ENCODE peak calls at places on chromosome 14, in four cellular contexts. J, I, B and S are unnamed samples.

GRCh38 chr14:77302926-77303325 is 17.8 kb downstream of the POMT2 start:
- DNase-seq in I (peak; percentile 90), J (no peak), B (peak; percentile 36), S (no peak)

GRCh38 chr14:68959035-68959434 is 20.1 kb downstream of the ACTN1 start:
- DNase-seq in J (no peak), I (no peak), B (no peak), S (no peak)

GRCh38 chr14:60514378-60515243 is 5.7 kb downstream of the SIX6 start:
- DNase-seq in I (peak; percentile 41), B (peak; percentile 9), J (peak; percentile 81), S (peak; percentile 90)

GRCh38 chr14:74978416-74978947 is 23.1 kb upstream of the PGF start:
- DNase-seq in B (no peak), I (no peak), J (no peak), S (peak; percentile 94)

GRCh38 chr14:104677506-104678332 is 11.7 kb upstream of the INF2 start:
- DNase-seq in J (peak; percentile 66), B (peak; percentile 84), I (no peak), S (no peak)

GRCh38 chr14:31096255-31096654 is 70.1 kb upstream of the STRN3 start:
- DNase-seq in B (no peak), I (no peak), J (no peak), S (no peak)

GRCh38 chr14:105077649-105077995 is 12.4 kb upstream of the GPR132 start:
- DNase-seq in B (no peak), I (no peak), J (no peak), S (no peak)

GRCh38 chr14:73717247-73717646 is 3.1 kb upstream of the PNMA1 start:
- DNase-seq in I (no peak), J (no peak), B (no peak), S (peak; percentile 69)

GRCh38 chr14:104680806-104681688 is 8.4 kb upstream of the INF2 start:
- DNase-seq in B (no peak), J (no peak), I (peak; percentile 73), S (no peak)

DNA sequence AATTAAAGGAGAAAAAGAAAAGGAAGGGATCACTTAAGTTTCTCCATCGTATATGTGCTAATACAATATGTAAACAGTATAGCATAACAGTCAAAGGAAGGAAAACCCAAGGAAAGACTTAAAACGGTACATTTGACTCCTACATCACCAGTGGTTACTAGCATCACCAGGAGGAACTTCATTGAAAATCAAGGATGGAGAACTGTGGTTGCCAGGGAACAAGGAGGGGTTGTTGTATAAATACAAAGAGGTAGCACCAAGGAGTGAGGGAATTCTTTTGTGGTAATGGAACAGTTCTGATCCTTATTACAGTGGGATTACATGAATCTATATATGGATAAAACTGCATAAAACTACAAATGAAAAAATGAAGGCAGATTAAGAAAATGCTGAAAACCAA is 1.6 kb downstream of the ZFYVE26 start:
- DNase-seq in J (no peak), I (no peak), B (no peak), S (no peak)
- TF ChIP-seq FOXJ3 in J (no peak), I (no peak), B (no peak), S (no peak)

GRCh38 chr14:103281496-103282231 is 52.4 kb upstream of the EIF5 start:
- DNase-seq in I (peak; percentile 49), J (peak; percentile 59), B (peak; percentile 41), S (peak; percentile 79)
- TF ChIP-seq FOXJ3 in I (no peak), J (no peak), B (no peak), S (no peak)

GRCh38 chr14:72243894-72244293 is 311.7 kb downstream of the RGS6 start:
- DNase-seq in I (no peak), J (no peak), B (no peak), S (no peak)
- TF ChIP-seq FOXJ3 in I (no peak), J (no peak), B (no peak), S (no peak)

GRCh38 chr14:63642229-63642611 is 549 bp upstream of the WDR89 start:
- DNase-seq in B (peak; percentile 90), I (peak; percentile 94), J (peak; percentile 65), S (peak; percentile 77)
- TF ChIP-seq FOXJ3 in B (no peak), I (no peak), J (no peak), S (no peak)